ENCODE peak calls at places on chromosomes 2 and 18, in eight cellular contexts. U is endothelial cell; Z is AG10803; E is Kasumi-1; R is NCI-H1092 treated with DMSO at 0.1 percent for 48 hours; Y is stimulated activated CD4-positive, alpha-beta T cell treated with anti-CD3 and anti-CD28 coated beads, Interleukin-2, amount 100 ng/mL, for 48 hours; H is cardiac fibroblast; W is NCI-H2081 treated with DMSO at 0.1 percent for 48 hours. P is an unnamed sample.

GRCh38 chr18:55189972-55190371 is 230.7 kb upstream of the CCDC68 start:
- DNase-seq in R (no peak), E (no peak), U (no peak), H (no peak), Z (peak), W (no peak), Y (no peak), P (peak)

GRCh38 chr2:74072542-74072941 is 75.2 kb downstream of the BOLA3 start:
- DNase-seq in Y (no peak), W (no peak), E (peak), R (no peak), H (peak), Z (no peak), U (no peak), P (no peak)

GRCh38 chr2:30706534-30707303 is 100.5 kb downstream of the CAPN13 start:
- DNase-seq in E (peak), Y (peak), Z (peak), R (peak), H (peak), U (peak), W (no peak), P (peak)

GRCh38 chr2:102438578-102438977 is 15.6 kb downstream of the IL18RAP start:
- DNase-seq in Z (no peak), W (no peak), R (no peak), H (no peak), U (no peak), Y (no peak), E (no peak), P (no peak)

GRCh38 chr18:59899298-59900221 is at the start of gene PMAIP1:
- DNase-seq in H (peak), W (peak), R (peak), Y (peak), Z (peak), E (peak), U (peak), P (peak)

GRCh38 chr2:128415768-128416039 is 97.0 kb upstream of the HS6ST1 start:
- DNase-seq in E (no peak), W (no peak), U (no peak), R (no peak), Z (no peak), H (no peak), Y (no peak), P (no peak)

GRCh38 chr18:78623142-78623541 is 356.5 kb upstream of the SALL3 start:
- DNase-seq in Z (no peak), Y (no peak), E (no peak), U (no peak), W (no peak), R (no peak), H (no peak), P (no peak)

GRCh38 chr2:111671426-111672150 is 212.4 kb downstream of the ANAPC1 start:
- DNase-seq in E (no peak), Z (peak), W (no peak), R (no peak), Y (no peak), H (peak), U (no peak), P (no peak)

GRCh38 chr2:25431604-25432003 is 89.9 kb upstream of the DNMT3A start:
- DNase-seq in W (no peak), U (no peak), Z (no peak), Y (no peak), E (no peak), H (no peak), R (no peak), P (no peak)

GRCh38 chr2:25218134-25218533 is 49.8 kb upstream of the POMC start:
- DNase-seq in Y (no peak), Z (no peak), H (no peak), R (no peak), U (no peak), E (no peak), W (no peak), P (no peak)

GRCh38 chr2:160932960-160933359 is 227.3 kb upstream of the TANK start:
- DNase-seq in Y (no peak), H (peak), W (no peak), U (no peak), R (no peak), E (no peak), Z (peak), P (no peak)

GRCh38 chr18:55452123-55452611 is 135.8 kb downstream of the TCF4 start:
- DNase-seq in W (no peak), Y (no peak), H (peak), U (no peak), E (no peak), R (no peak), Z (peak), P (peak)

GRCh38 chr2:113240150-113240914 is 38.4 kb downstream of the PAX8 start:
- DNase-seq in U (no peak), Y (no peak), H (peak), W (no peak), R (peak), E (peak), Z (peak), P (peak)

GRCh38 chr2:174235680-174236079 is 12.7 kb downstream of the OLA1 start:
- DNase-seq in R (no peak), W (no peak), E (no peak), U (no peak), H (peak), Z (peak), Y (no peak), P (peak)

GRCh38 chr2:234291765-234292204 is 205.1 kb downstream of the ARL4C start:
- DNase-seq in R (peak), W (peak), Y (no peak), U (no peak), E (peak), H (peak), Z (peak), P (peak)

GRCh38 chr18:78086931-78087330 is 837.3 kb downstream of the GALR1 start:
- DNase-seq in U (no peak), H (no peak), E (no peak), R (no peak), Z (no peak), W (no peak), Y (no peak), P (no peak)

GRCh38 chr2:133674433-133675331 is 106.4 kb upstream of the NCKAP5 start:
- DNase-seq in H (peak), U (peak), Z (peak), W (peak), Y (no peak), E (no peak), R (peak), P (peak)

GRCh38 chr2:10283106-10284062 is 19.3 kb upstream of the HPCAL1 start:
- DNase-seq in H (peak), Y (no peak), R (no peak), U (no peak), Z (peak), W (no peak), E (peak), P (peak)

GRCh38 chr2:222319576-222320440 is 21.0 kb upstream of the PAX3 start:
- DNase-seq in Y (no peak), H (peak), U (no peak), R (peak), Z (no peak), W (no peak), E (no peak), P (peak)

GRCh38 chr2:31318360-31319336 is 84.7 kb downstream of the EHD3 start:
- DNase-seq in W (no peak), R (no peak), U (no peak), Z (peak), H (peak), E (peak), Y (peak), P (peak)

GRCh38 chr18:69328086-69328485 is 72.6 kb upstream of the DOK6 start:
- DNase-seq in Z (no peak), H (no peak), W (no peak), E (no peak), R (no peak), Y (no peak), U (no peak), P (no peak)

GRCh38 chr2:216992056-216992455 is 132.2 kb upstream of the TNP1 start:
- DNase-seq in R (no peak), Z (no peak), E (no peak), H (peak), U (no peak), Y (no peak), W (no peak), P (no peak)

GRCh38 chr2:126900646-126901319 is 2.1 kb downstream of the TEX51 start:
- DNase-seq in U (no peak), Y (no peak), Z (no peak), H (no peak), E (no peak), R (no peak), W (no peak), P (no peak)

GRCh38 chr2:105405291-105405690 is 6.4 kb upstream of the FHL2 start:
- DNase-seq in E (no peak), H (peak), Y (no peak), Z (peak), U (no peak), W (no peak), R (no peak), P (peak)

GRCh38 chr2:58853420-58853819 is 612.3 kb upstream of the FANCL start:
- DNase-seq in Z (no peak), W (no peak), H (no peak), E (no peak), R (no peak), U (no peak), Y (no peak), P (peak)

GRCh38 chr2:54535599-54536195 is 79.6 kb downstream of the SPTBN1 start:
- DNase-seq in U (no peak), Z (no peak), W (no peak), R (no peak), Y (no peak), H (peak), E (peak), P (no peak)

P was measured in astrocyte of the hippocampus.